ENCODE peak calls at places on chromosomes 12 and 14, in seven cellular contexts. N is non-pigmented ciliary epithelial cell; B is HS-27A; T is activated CD4-positive, CD25-positive, alpha-beta regulatory T cell; E is AG04450; H is pons; Q is natural killer cell. X is an unnamed sample.

GRCh38 chr12:40820794-40821484 is 128.7 kb downstream of the CNTN1 start:
- DNase-seq in E (no peak), Q (no peak), B (no peak), H (no peak), N (no peak), T (no peak), X (no peak)

GRCh38 chr12:124484526-124484953 is 82.9 kb downstream of the NCOR2 start:
- DNase-seq in N (no peak), T (no peak), H (no peak), E (no peak), B (no peak), Q (no peak), X (peak)

GRCh38 chr12:110010853-110011835 is 11.9 kb downstream of the ANKRD13A start:
- DNase-seq in E (no peak), N (no peak), H (no peak), B (no peak), Q (no peak), T (no peak), X (no peak)

GRCh38 chr14:25048170-25049126 is 1.5 kb downstream of the STXBP6 start:
- DNase-seq in E (no peak), Q (no peak), T (no peak), H (peak), N (no peak), B (peak), X (no peak)

GRCh38 chr12:112333030-112333429 is 49.2 kb downstream of the HECTD4 start:
- DNase-seq in E (no peak), B (no peak), T (no peak), H (no peak), N (no peak), Q (no peak), X (no peak)

GRCh38 chr12:11729439-11730150 is 80.1 kb downstream of the ETV6 start:
- DNase-seq in Q (no peak), E (no peak), B (no peak), T (no peak), N (no peak), H (no peak), X (no peak)

GRCh38 chr14:39731912-39732311 is 299.7 kb upstream of the FBXO33 start:
- DNase-seq in E (no peak), B (no peak), N (no peak), T (no peak), Q (no peak), H (no peak), X (peak)

GRCh38 chr12:106149096-106149784 is 10.5 kb upstream of the NUAK1 start:
- DNase-seq in N (no peak), Q (no peak), H (peak), B (no peak), T (no peak), E (no peak), X (no peak)

GRCh38 chr12:124660846-124661245 is 93.4 kb upstream of the NCOR2 start:
- DNase-seq in B (no peak), Q (no peak), E (no peak), H (no peak), T (no peak), N (no peak), X (no peak)

GRCh38 chr12:53423597-53423996 is at the start of gene AMHR2:
- DNase-seq in B (no peak), H (no peak), E (no peak), T (no peak), N (no peak), Q (no peak), X (no peak)

X was measured in stimulated activated CD4-positive, alpha-beta T cell treated with anti-CD3 and anti-CD28 coated beads, Interleukin-2, amount 100 ng/mL, for 24 hours.